ENCODE peak calls at places on chromosomes 1 and 21, in five cellular contexts. One of them, this sample, is unnamed.

GRCh38 chr21:26194326-26194725 is 23.8 kb upstream of the APP start:
- DNase-seq in left colon: no peak
- DNase-seq in AG20443: peak; percentile 24
- DNase-seq in NCI-H1092: no peak
- DNase-seq in fibroblast of pulmonary artery: no peak
- DNase-seq in this sample: no peak

GRCh38 chr1:226581650-226582330 is 33.2 kb downstream of the STUM start:
- DNase-seq in left colon: no peak
- DNase-seq in AG20443: no peak
- DNase-seq in NCI-H1092: no peak
- DNase-seq in fibroblast of pulmonary artery: no peak
- DNase-seq in this sample: no peak

GRCh38 chr1:155392898-155393411 is 72.3 kb downstream of the RUSC1 start:
- DNase-seq in left colon: no peak
- DNase-seq in AG20443: no peak
- DNase-seq in NCI-H1092: no peak
- DNase-seq in fibroblast of pulmonary artery: peak; percentile 56
- DNase-seq in this sample: no peak

GRCh38 chr1:28751315-28752056 is 14.7 kb downstream of the YTHDF2 start:
- DNase-seq in left colon: no peak
- DNase-seq in AG20443: peak; percentile 59
- DNase-seq in NCI-H1092: no peak
- DNase-seq in fibroblast of pulmonary artery: peak; percentile 69
- DNase-seq in this sample: no peak

GRCh38 chr1:1421907-1422464 is 910 bp upstream of the ANKRD65 start:
- DNase-seq in left colon: no peak
- DNase-seq in AG20443: no peak
- DNase-seq in NCI-H1092: no peak
- DNase-seq in fibroblast of pulmonary artery: no peak
- DNase-seq in this sample: peak; percentile 69

GRCh38 chr1:93554883-93555872 is 107.3 kb downstream of the FNBP1L start:
- DNase-seq in left colon: no peak
- DNase-seq in AG20443: no peak
- DNase-seq in NCI-H1092: no peak
- DNase-seq in fibroblast of pulmonary artery: peak; percentile 39
- DNase-seq in this sample: no peak

GRCh38 chr1:200269256-200269655 is 140.6 kb downstream of the ZNF281 start:
- DNase-seq in left colon: no peak
- DNase-seq in AG20443: no peak
- DNase-seq in NCI-H1092: no peak
- DNase-seq in fibroblast of pulmonary artery: no peak
- DNase-seq in this sample: no peak

GRCh38 chr1:2384130-2384860 is 7.1 kb downstream of the MORN1 start:
- DNase-seq in left colon: no peak
- DNase-seq in AG20443: no peak
- DNase-seq in NCI-H1092: no peak
- DNase-seq in fibroblast of pulmonary artery: no peak
- DNase-seq in this sample: no peak

GRCh38 chr1:44134071-44134920 is 7.1 kb downstream of the KLF18 start:
- DNase-seq in left colon: no peak
- DNase-seq in AG20443: no peak
- DNase-seq in NCI-H1092: no peak
- DNase-seq in fibroblast of pulmonary artery: no peak
- DNase-seq in this sample: no peak

GRCh38 chr1:246698466-246699094 is 25.6 kb upstream of the SCCPDH start:
- DNase-seq in left colon: no peak
- DNase-seq in AG20443: no peak
- DNase-seq in NCI-H1092: no peak
- DNase-seq in fibroblast of pulmonary artery: no peak
- DNase-seq in this sample: no peak

GRCh38 chr1:26910343-26911160 is 3.2 kb downstream of the NR0B2 start:
- DNase-seq in left colon: no peak
- DNase-seq in AG20443: no peak
- DNase-seq in NCI-H1092: no peak
- DNase-seq in fibroblast of pulmonary artery: no peak
- DNase-seq in this sample: no peak

GRCh38 chr1:12179111-12179519 is 12.3 kb downstream of the TNFRSF1B start:
- DNase-seq in left colon: no peak
- DNase-seq in AG20443: peak; percentile 51
- DNase-seq in NCI-H1092: no peak
- DNase-seq in fibroblast of pulmonary artery: peak; percentile 61
- DNase-seq in this sample: no peak

GRCh38 chr1:113106910-113107309 is 33.9 kb downstream of the LRIG2 start:
- DNase-seq in left colon: no peak
- DNase-seq in AG20443: no peak
- DNase-seq in NCI-H1092: no peak
- DNase-seq in fibroblast of pulmonary artery: no peak
- DNase-seq in this sample: no peak

GRCh38 chr1:219876798-219877209 is 51.6 kb downstream of the SLC30A10 start:
- DNase-seq in left colon: no peak
- DNase-seq in AG20443: no peak
- DNase-seq in NCI-H1092: no peak
- DNase-seq in fibroblast of pulmonary artery: peak; percentile 3
- DNase-seq in this sample: no peak

GRCh38 chr1:165531021-165531420 is 12.8 kb upstream of the LRRC52 start:
- DNase-seq in left colon: no peak
- DNase-seq in AG20443: no peak
- DNase-seq in NCI-H1092: peak; percentile 68
- DNase-seq in fibroblast of pulmonary artery: no peak
- DNase-seq in this sample: no peak

GRCh38 chr1:56922070-56922469 is 43.7 kb downstream of the C8B start:
- DNase-seq in left colon: no peak
- DNase-seq in AG20443: no peak
- DNase-seq in NCI-H1092: no peak
- DNase-seq in fibroblast of pulmonary artery: no peak
- DNase-seq in this sample: no peak

GRCh38 chr1:26317612-26318337 is at the start of gene CD52:
- DNase-seq in left colon: peak; percentile 35
- DNase-seq in AG20443: no peak
- DNase-seq in NCI-H1092: no peak
- DNase-seq in fibroblast of pulmonary artery: no peak
- DNase-seq in this sample: peak; percentile 86

GRCh38 chr1:199290186-199290585 is 651.3 kb downstream of the PTPRC start:
- DNase-seq in left colon: no peak
- DNase-seq in AG20443: no peak
- DNase-seq in NCI-H1092: no peak
- DNase-seq in fibroblast of pulmonary artery: peak; percentile 53
- DNase-seq in this sample: no peak

GRCh38 chr1:106568161-106568560 is 488.3 kb upstream of the PRMT6 start:
- DNase-seq in left colon: no peak
- DNase-seq in AG20443: no peak
- DNase-seq in NCI-H1092: no peak
- DNase-seq in fibroblast of pulmonary artery: no peak
- DNase-seq in this sample: no peak

GRCh38 chr1:235821361-235821981 is 45.2 kb downstream of the LYST start:
- DNase-seq in left colon: no peak
- DNase-seq in AG20443: peak; percentile 39
- DNase-seq in NCI-H1092: no peak
- DNase-seq in fibroblast of pulmonary artery: peak; percentile 58
- DNase-seq in this sample: no peak

GRCh38 chr1:6982443-6982842 is 197.2 kb downstream of the CAMTA1 start:
- DNase-seq in left colon: no peak
- DNase-seq in AG20443: no peak
- DNase-seq in NCI-H1092: no peak
- DNase-seq in fibroblast of pulmonary artery: no peak
- DNase-seq in this sample: no peak

GRCh38 chr1:241229216-241229615 is 127.8 kb downstream of the RGS7 start:
- DNase-seq in left colon: peak; percentile 49
- DNase-seq in AG20443: no peak
- DNase-seq in NCI-H1092: peak; percentile 60
- DNase-seq in fibroblast of pulmonary artery: no peak
- DNase-seq in this sample: no peak

GRCh38 chr1:229094476-229095311 is 176.2 kb upstream of the RAB4A start:
- DNase-seq in left colon: no peak
- DNase-seq in AG20443: no peak
- DNase-seq in NCI-H1092: no peak
- DNase-seq in fibroblast of pulmonary artery: peak; percentile 63
- DNase-seq in this sample: no peak